ENCODE peak calls at places on chromosomes 7 and 10, in ten cellular contexts. One of them, this sample, is unnamed.

GRCh38 chr10:116765549-116766162 is 23.3 kb upstream of the HSPA12A start:
- DNase-seq in NCI-H526: peak; percentile 18
- DNase-seq in dermis microvascular lymphatic vessel endothelial cell: no peak
- DNase-seq in IMR-90: no peak
- DNase-seq in iris pigment epithelial cell: peak; percentile 31
- DNase-seq in activated CD8-positive, alpha-beta memory T cell treated with anti-CD3 and anti-CD28 coated beads for 1 hour: peak; percentile 22
- DNase-seq in mucosa of gallbladder: no peak
- DNase-seq in AG10803: no peak
- DNase-seq in NCI-H2081: no peak
- DNase-seq in germinal center: peak; percentile 17
- DNase-seq in this sample: no peak

GRCh38 chr7:22730921-22731654 is 4.1 kb downstream of the IL6 start:
- DNase-seq in mucosa of gallbladder: no peak
- DNase-seq in germinal center: no peak
- DNase-seq in iris pigment epithelial cell: peak; percentile 78
- DNase-seq in NCI-H526: peak; percentile 9
- DNase-seq in dermis microvascular lymphatic vessel endothelial cell: no peak
- DNase-seq in IMR-90: peak; percentile 76
- DNase-seq in AG10803: peak; percentile 88
- DNase-seq in activated CD8-positive, alpha-beta memory T cell treated with anti-CD3 and anti-CD28 coated beads for 1 hour: no peak
- DNase-seq in NCI-H2081: no peak
- DNase-seq in this sample: no peak

GRCh38 chr10:124155781-124156401 is 62.5 kb upstream of the CHST15 start:
- DNase-seq in NCI-H2081: no peak
- DNase-seq in dermis microvascular lymphatic vessel endothelial cell: no peak
- DNase-seq in IMR-90: no peak
- DNase-seq in activated CD8-positive, alpha-beta memory T cell treated with anti-CD3 and anti-CD28 coated beads for 1 hour: no peak
- DNase-seq in iris pigment epithelial cell: peak; percentile 14
- DNase-seq in AG10803: no peak
- DNase-seq in NCI-H526: no peak
- DNase-seq in mucosa of gallbladder: peak; percentile 28
- DNase-seq in germinal center: no peak
- DNase-seq in this sample: peak; percentile 82

GRCh38 chr10:74922921-74923320 is 96.5 kb downstream of the KAT6B start:
- DNase-seq in iris pigment epithelial cell: peak; percentile 49
- DNase-seq in NCI-H526: no peak
- DNase-seq in NCI-H2081: no peak
- DNase-seq in IMR-90: peak; percentile 52
- DNase-seq in activated CD8-positive, alpha-beta memory T cell treated with anti-CD3 and anti-CD28 coated beads for 1 hour: no peak
- DNase-seq in germinal center: no peak
- DNase-seq in dermis microvascular lymphatic vessel endothelial cell: no peak
- DNase-seq in mucosa of gallbladder: no peak
- DNase-seq in AG10803: no peak
- DNase-seq in this sample: no peak

GRCh38 chr10:63206997-63207952 is 74.1 kb downstream of the NRBF2 start:
- DNase-seq in NCI-H526: no peak
- DNase-seq in germinal center: no peak
- DNase-seq in NCI-H2081: peak; percentile 74
- DNase-seq in activated CD8-positive, alpha-beta memory T cell treated with anti-CD3 and anti-CD28 coated beads for 1 hour: no peak
- DNase-seq in dermis microvascular lymphatic vessel endothelial cell: peak; percentile 93
- DNase-seq in AG10803: peak; percentile 89
- DNase-seq in iris pigment epithelial cell: peak; percentile 94
- DNase-seq in mucosa of gallbladder: peak; percentile 42
- DNase-seq in IMR-90: peak; percentile 94
- DNase-seq in this sample: no peak

GRCh38 chr7:24729365-24730017 is 27.8 kb downstream of the GSDME start:
- DNase-seq in AG10803: no peak
- DNase-seq in germinal center: no peak
- DNase-seq in iris pigment epithelial cell: no peak
- DNase-seq in NCI-H2081: peak; percentile 32
- DNase-seq in dermis microvascular lymphatic vessel endothelial cell: no peak
- DNase-seq in mucosa of gallbladder: no peak
- DNase-seq in activated CD8-positive, alpha-beta memory T cell treated with anti-CD3 and anti-CD28 coated beads for 1 hour: no peak
- DNase-seq in NCI-H526: no peak
- DNase-seq in IMR-90: no peak
- DNase-seq in this sample: no peak

GRCh38 chr10:102090772-102091171 is 25.6 kb downstream of the HPS6 start:
- DNase-seq in IMR-90: peak; percentile 56
- DNase-seq in iris pigment epithelial cell: peak; percentile 44
- DNase-seq in activated CD8-positive, alpha-beta memory T cell treated with anti-CD3 and anti-CD28 coated beads for 1 hour: no peak
- DNase-seq in NCI-H526: no peak
- DNase-seq in NCI-H2081: no peak
- DNase-seq in dermis microvascular lymphatic vessel endothelial cell: peak; percentile 43
- DNase-seq in AG10803: no peak
- DNase-seq in germinal center: no peak
- DNase-seq in mucosa of gallbladder: no peak
- DNase-seq in this sample: no peak

GRCh38 chr7:155847821-155848435 is 35.7 kb upstream of the SHH start:
- DNase-seq in mucosa of gallbladder: no peak
- DNase-seq in activated CD8-positive, alpha-beta memory T cell treated with anti-CD3 and anti-CD28 coated beads for 1 hour: no peak
- DNase-seq in IMR-90: no peak
- DNase-seq in germinal center: no peak
- DNase-seq in AG10803: no peak
- DNase-seq in iris pigment epithelial cell: no peak
- DNase-seq in NCI-H526: peak; percentile 45
- DNase-seq in NCI-H2081: no peak
- DNase-seq in dermis microvascular lymphatic vessel endothelial cell: no peak
- DNase-seq in this sample: no peak

GRCh38 chr10:2094171-2094570 is 356.8 kb upstream of the ADARB2 start:
- DNase-seq in IMR-90: no peak
- DNase-seq in AG10803: no peak
- DNase-seq in NCI-H526: no peak
- DNase-seq in mucosa of gallbladder: no peak
- DNase-seq in dermis microvascular lymphatic vessel endothelial cell: no peak
- DNase-seq in NCI-H2081: no peak
- DNase-seq in activated CD8-positive, alpha-beta memory T cell treated with anti-CD3 and anti-CD28 coated beads for 1 hour: no peak
- DNase-seq in iris pigment epithelial cell: no peak
- DNase-seq in germinal center: no peak
- DNase-seq in this sample: no peak

GRCh38 chr7:73520673-73521635 is 1.1 kb downstream of the BAZ1B start:
- DNase-seq in IMR-90: peak; percentile 30
- DNase-seq in iris pigment epithelial cell: peak; percentile 50
- DNase-seq in NCI-H526: no peak
- DNase-seq in germinal center: peak; percentile 16
- DNase-seq in mucosa of gallbladder: no peak
- DNase-seq in dermis microvascular lymphatic vessel endothelial cell: no peak
- DNase-seq in AG10803: peak; percentile 13
- DNase-seq in NCI-H2081: peak; percentile 35
- DNase-seq in activated CD8-positive, alpha-beta memory T cell treated with anti-CD3 and anti-CD28 coated beads for 1 hour: no peak
- DNase-seq in this sample: no peak

GRCh38 chr10:15254808-15255655 is 86.5 kb upstream of the NMT2 start:
- DNase-seq in mucosa of gallbladder: no peak
- DNase-seq in NCI-H2081: peak; percentile 45
- DNase-seq in activated CD8-positive, alpha-beta memory T cell treated with anti-CD3 and anti-CD28 coated beads for 1 hour: no peak
- DNase-seq in IMR-90: no peak
- DNase-seq in germinal center: no peak
- DNase-seq in dermis microvascular lymphatic vessel endothelial cell: peak; percentile 52
- DNase-seq in NCI-H526: peak; percentile 79
- DNase-seq in AG10803: no peak
- DNase-seq in iris pigment epithelial cell: no peak
- DNase-seq in this sample: no peak

GRCh38 chr7:6437251-6437650 is 10.5 kb downstream of the DAGLB start:
- DNase-seq in dermis microvascular lymphatic vessel endothelial cell: no peak
- DNase-seq in mucosa of gallbladder: no peak
- DNase-seq in activated CD8-positive, alpha-beta memory T cell treated with anti-CD3 and anti-CD28 coated beads for 1 hour: no peak
- DNase-seq in NCI-H2081: no peak
- DNase-seq in germinal center: no peak
- DNase-seq in NCI-H526: no peak
- DNase-seq in IMR-90: no peak
- DNase-seq in AG10803: no peak
- DNase-seq in iris pigment epithelial cell: no peak
- DNase-seq in this sample: no peak

GRCh38 chr10:114876602-114877300 is 55.2 kb downstream of the FHIP2A start:
- DNase-seq in activated CD8-positive, alpha-beta memory T cell treated with anti-CD3 and anti-CD28 coated beads for 1 hour: no peak
- DNase-seq in IMR-90: peak; percentile 58
- DNase-seq in NCI-H2081: peak; percentile 68
- DNase-seq in NCI-H526: peak; percentile 84
- DNase-seq in dermis microvascular lymphatic vessel endothelial cell: peak; percentile 32
- DNase-seq in mucosa of gallbladder: peak; percentile 54
- DNase-seq in germinal center: peak; percentile 59
- DNase-seq in iris pigment epithelial cell: peak; percentile 58
- DNase-seq in AG10803: peak; percentile 27
- DNase-seq in this sample: peak; percentile 84

GRCh38 chr10:131211556-131211955 is 100.0 kb downstream of the TCERG1L start:
- DNase-seq in IMR-90: no peak
- DNase-seq in NCI-H526: no peak
- DNase-seq in activated CD8-positive, alpha-beta memory T cell treated with anti-CD3 and anti-CD28 coated beads for 1 hour: no peak
- DNase-seq in dermis microvascular lymphatic vessel endothelial cell: no peak
- DNase-seq in AG10803: no peak
- DNase-seq in mucosa of gallbladder: no peak
- DNase-seq in germinal center: no peak
- DNase-seq in iris pigment epithelial cell: no peak
- DNase-seq in NCI-H2081: no peak
- DNase-seq in this sample: peak; percentile 22

GRCh38 chr7:37031571-37032257 is 307.4 kb upstream of the AOAH start:
- DNase-seq in iris pigment epithelial cell: peak; percentile 99
- DNase-seq in IMR-90: peak; percentile 100
- DNase-seq in dermis microvascular lymphatic vessel endothelial cell: peak; percentile 99
- DNase-seq in germinal center: no peak
- DNase-seq in AG10803: peak; percentile 99
- DNase-seq in NCI-H526: no peak
- DNase-seq in activated CD8-positive, alpha-beta memory T cell treated with anti-CD3 and anti-CD28 coated beads for 1 hour: no peak
- DNase-seq in NCI-H2081: peak; percentile 91
- DNase-seq in mucosa of gallbladder: peak; percentile 92
- DNase-seq in this sample: peak; percentile 80

GRCh38 chr7:129940329-129940728 is 12.4 kb downstream of the UBE2H start:
- DNase-seq in germinal center: no peak
- DNase-seq in NCI-H2081: no peak
- DNase-seq in AG10803: no peak
- DNase-seq in iris pigment epithelial cell: no peak
- DNase-seq in dermis microvascular lymphatic vessel endothelial cell: no peak
- DNase-seq in activated CD8-positive, alpha-beta memory T cell treated with anti-CD3 and anti-CD28 coated beads for 1 hour: no peak
- DNase-seq in IMR-90: no peak
- DNase-seq in mucosa of gallbladder: no peak
- DNase-seq in NCI-H526: no peak
- DNase-seq in this sample: no peak

GRCh38 chr10:17536221-17536620 is 81.0 kb downstream of the HACD1 start:
- DNase-seq in iris pigment epithelial cell: no peak
- DNase-seq in activated CD8-positive, alpha-beta memory T cell treated with anti-CD3 and anti-CD28 coated beads for 1 hour: no peak
- DNase-seq in mucosa of gallbladder: no peak
- DNase-seq in NCI-H526: no peak
- DNase-seq in IMR-90: no peak
- DNase-seq in germinal center: no peak
- DNase-seq in NCI-H2081: no peak
- DNase-seq in AG10803: peak; percentile 32
- DNase-seq in dermis microvascular lymphatic vessel endothelial cell: no peak
- DNase-seq in this sample: no peak

GRCh38 chr10:70191161-70191770 is 21.0 kb upstream of the SAR1A start:
- DNase-seq in NCI-H2081: no peak
- DNase-seq in activated CD8-positive, alpha-beta memory T cell treated with anti-CD3 and anti-CD28 coated beads for 1 hour: no peak
- DNase-seq in dermis microvascular lymphatic vessel endothelial cell: no peak
- DNase-seq in iris pigment epithelial cell: peak; percentile 47
- DNase-seq in IMR-90: peak; percentile 22
- DNase-seq in NCI-H526: no peak
- DNase-seq in germinal center: no peak
- DNase-seq in AG10803: no peak
- DNase-seq in mucosa of gallbladder: no peak
- DNase-seq in this sample: no peak

GRCh38 chr10:59830601-59831259 is 75.6 kb downstream of the CCDC6 start:
- DNase-seq in IMR-90: peak; percentile 56
- DNase-seq in germinal center: peak; percentile 33
- DNase-seq in mucosa of gallbladder: peak; percentile 39
- DNase-seq in dermis microvascular lymphatic vessel endothelial cell: peak; percentile 28
- DNase-seq in NCI-H2081: peak; percentile 34
- DNase-seq in NCI-H526: peak; percentile 48
- DNase-seq in activated CD8-positive, alpha-beta memory T cell treated with anti-CD3 and anti-CD28 coated beads for 1 hour: no peak
- DNase-seq in AG10803: peak; percentile 57
- DNase-seq in iris pigment epithelial cell: peak; percentile 56
- DNase-seq in this sample: no peak

GRCh38 chr10:12847361-12847975 is 154.0 kb downstream of the CCDC3 start:
- DNase-seq in AG10803: no peak
- DNase-seq in iris pigment epithelial cell: no peak
- DNase-seq in NCI-H2081: no peak
- DNase-seq in germinal center: no peak
- DNase-seq in mucosa of gallbladder: no peak
- DNase-seq in IMR-90: no peak
- DNase-seq in activated CD8-positive, alpha-beta memory T cell treated with anti-CD3 and anti-CD28 coated beads for 1 hour: no peak
- DNase-seq in dermis microvascular lymphatic vessel endothelial cell: no peak
- DNase-seq in NCI-H526: peak; percentile 13
- DNase-seq in this sample: no peak

GRCh38 chr7:25206765-25207164 is 21.5 kb downstream of the NPVF start:
- DNase-seq in IMR-90: no peak
- DNase-seq in AG10803: no peak
- DNase-seq in NCI-H526: no peak
- DNase-seq in mucosa of gallbladder: no peak
- DNase-seq in iris pigment epithelial cell: no peak
- DNase-seq in germinal center: no peak
- DNase-seq in dermis microvascular lymphatic vessel endothelial cell: no peak
- DNase-seq in activated CD8-positive, alpha-beta memory T cell treated with anti-CD3 and anti-CD28 coated beads for 1 hour: no peak
- DNase-seq in NCI-H2081: no peak
- DNase-seq in this sample: no peak

GRCh38 chr7:94380264-94380663 is 14.4 kb upstream of the COL1A2 start:
- DNase-seq in IMR-90: no peak
- DNase-seq in NCI-H2081: no peak
- DNase-seq in activated CD8-positive, alpha-beta memory T cell treated with anti-CD3 and anti-CD28 coated beads for 1 hour: no peak
- DNase-seq in iris pigment epithelial cell: no peak
- DNase-seq in germinal center: no peak
- DNase-seq in mucosa of gallbladder: no peak
- DNase-seq in AG10803: no peak
- DNase-seq in dermis microvascular lymphatic vessel endothelial cell: no peak
- DNase-seq in NCI-H526: no peak
- DNase-seq in this sample: no peak

GRCh38 chr10:100730739-100731602 is 14.4 kb upstream of the PAX2 start:
- DNase-seq in IMR-90: peak; percentile 6
- DNase-seq in NCI-H2081: no peak
- DNase-seq in AG10803: peak; percentile 34
- DNase-seq in dermis microvascular lymphatic vessel endothelial cell: no peak
- DNase-seq in germinal center: no peak
- DNase-seq in NCI-H526: peak; percentile 48
- DNase-seq in activated CD8-positive, alpha-beta memory T cell treated with anti-CD3 and anti-CD28 coated beads for 1 hour: no peak
- DNase-seq in mucosa of gallbladder: peak; percentile 16
- DNase-seq in iris pigment epithelial cell: no peak
- DNase-seq in this sample: peak; percentile 94

GRCh38 chr7:13540429-13540828 is 449.0 kb downstream of the ETV1 start:
- DNase-seq in mucosa of gallbladder: no peak
- DNase-seq in activated CD8-positive, alpha-beta memory T cell treated with anti-CD3 and anti-CD28 coated beads for 1 hour: no peak
- DNase-seq in AG10803: peak; percentile 49
- DNase-seq in NCI-H2081: no peak
- DNase-seq in NCI-H526: no peak
- DNase-seq in dermis microvascular lymphatic vessel endothelial cell: no peak
- DNase-seq in germinal center: no peak
- DNase-seq in iris pigment epithelial cell: peak; percentile 3
- DNase-seq in IMR-90: peak; percentile 81
- DNase-seq in this sample: no peak

GRCh38 chr7:101163281-101164070 is 1.9 kb downstream of the VGF start:
- DNase-seq in NCI-H2081: peak; percentile 85
- DNase-seq in dermis microvascular lymphatic vessel endothelial cell: no peak
- DNase-seq in mucosa of gallbladder: no peak
- DNase-seq in AG10803: no peak
- DNase-seq in activated CD8-positive, alpha-beta memory T cell treated with anti-CD3 and anti-CD28 coated beads for 1 hour: no peak
- DNase-seq in NCI-H526: peak; percentile 79
- DNase-seq in germinal center: no peak
- DNase-seq in IMR-90: no peak
- DNase-seq in iris pigment epithelial cell: peak; percentile 42
- DNase-seq in this sample: peak; percentile 79

GRCh38 chr10:85635650-85636049 is 730.9 kb downstream of the GRID1 start:
- DNase-seq in activated CD8-positive, alpha-beta memory T cell treated with anti-CD3 and anti-CD28 coated beads for 1 hour: no peak
- DNase-seq in IMR-90: no peak
- DNase-seq in mucosa of gallbladder: no peak
- DNase-seq in germinal center: no peak
- DNase-seq in NCI-H526: no peak
- DNase-seq in iris pigment epithelial cell: no peak
- DNase-seq in NCI-H2081: no peak
- DNase-seq in AG10803: no peak
- DNase-seq in dermis microvascular lymphatic vessel endothelial cell: no peak
- DNase-seq in this sample: no peak

GRCh38 chr7:1742555-1743303 is 72.7 kb downstream of the ELFN1 start:
- DNase-seq in AG10803: peak; percentile 11
- DNase-seq in NCI-H2081: peak; percentile 35
- DNase-seq in dermis microvascular lymphatic vessel endothelial cell: peak; percentile 14
- DNase-seq in IMR-90: peak; percentile 14
- DNase-seq in NCI-H526: peak; percentile 28
- DNase-seq in mucosa of gallbladder: peak; percentile 71
- DNase-seq in germinal center: no peak
- DNase-seq in activated CD8-positive, alpha-beta memory T cell treated with anti-CD3 and anti-CD28 coated beads for 1 hour: peak; percentile 14
- DNase-seq in iris pigment epithelial cell: peak; percentile 33
- DNase-seq in this sample: peak; percentile 82

GRCh38 chr7:117946201-117946633 is 73.0 kb upstream of the CTTNBP2 start:
- DNase-seq in NCI-H526: no peak
- DNase-seq in dermis microvascular lymphatic vessel endothelial cell: no peak
- DNase-seq in germinal center: no peak
- DNase-seq in iris pigment epithelial cell: peak; percentile 25
- DNase-seq in mucosa of gallbladder: no peak
- DNase-seq in IMR-90: peak; percentile 16
- DNase-seq in NCI-H2081: peak; percentile 37
- DNase-seq in activated CD8-positive, alpha-beta memory T cell treated with anti-CD3 and anti-CD28 coated beads for 1 hour: no peak
- DNase-seq in AG10803: no peak
- DNase-seq in this sample: no peak

This sample was measured in kidney.